ENCODE peak calls at places on chromosomes 7 and 10, in ten cellular contexts. T is IMR-90, I is heart left ventricle, H is Peyer's patch, O is suprapubic skin, S is sigmoid colon, Q is thyroid gland, K is ovary, G is body of pancreas, F is uterus. B is an unnamed sample.

GRCh38 chr10:117752103-117752502 is 209.6 kb downstream of the EMX2 start:
- DNase-seq in O (no peak), T (no peak), S (no peak), G (no peak), K (no peak), F (no peak), I (no peak), H (no peak), Q (no peak), B (no peak)

GRCh38 chr7:66837007-66837406 is 84.0 kb upstream of the TMEM248 start:
- DNase-seq in G (no peak), H (peak; percentile 64), K (no peak), Q (no peak), F (no peak), T (peak; percentile 34), O (no peak), I (no peak), S (peak; percentile 17), B (no peak)

GRCh38 chr10:119677904-119678755 is 26.9 kb downstream of the BAG3 start:
- DNase-seq in T (no peak), F (no peak), S (no peak), Q (no peak), I (no peak), H (no peak), O (peak; percentile 57), G (no peak), K (no peak), B (no peak)

GRCh38 chr10:22006379-22006884 is 2.9 kb upstream of the DNAJC1 start:
- DNase-seq in K (no peak), I (no peak), Q (no peak), H (no peak), T (no peak), F (no peak), S (no peak), O (no peak), G (no peak), B (no peak)

GRCh38 chr10:132145521-132146185 is 41.1 kb upstream of the DPYSL4 start:
- DNase-seq in S (no peak), T (no peak), F (no peak), G (no peak), H (no peak), K (no peak), I (no peak), Q (no peak), O (no peak), B (no peak)

GRCh38 chr7:29987821-29988317 is 1.7 kb downstream of the SCRN1 start:
- DNase-seq in S (no peak), O (no peak), T (peak; percentile 88), K (no peak), F (no peak), Q (no peak), H (no peak), G (peak; percentile 18), I (no peak), B (no peak)

GRCh38 chr10:15348579-15348978 is 22.5 kb downstream of the FAM171A1 start:
- DNase-seq in S (no peak), O (no peak), Q (no peak), G (no peak), T (peak; percentile 41), H (no peak), I (peak; percentile 50), K (no peak), F (no peak), B (no peak)

GRCh38 chr7:46157931-46158330 is 236.9 kb upstream of the IGFBP3 start:
- DNase-seq in I (no peak), O (no peak), K (no peak), S (no peak), H (no peak), Q (no peak), G (no peak), T (no peak), F (no peak), B (no peak)

DNA sequence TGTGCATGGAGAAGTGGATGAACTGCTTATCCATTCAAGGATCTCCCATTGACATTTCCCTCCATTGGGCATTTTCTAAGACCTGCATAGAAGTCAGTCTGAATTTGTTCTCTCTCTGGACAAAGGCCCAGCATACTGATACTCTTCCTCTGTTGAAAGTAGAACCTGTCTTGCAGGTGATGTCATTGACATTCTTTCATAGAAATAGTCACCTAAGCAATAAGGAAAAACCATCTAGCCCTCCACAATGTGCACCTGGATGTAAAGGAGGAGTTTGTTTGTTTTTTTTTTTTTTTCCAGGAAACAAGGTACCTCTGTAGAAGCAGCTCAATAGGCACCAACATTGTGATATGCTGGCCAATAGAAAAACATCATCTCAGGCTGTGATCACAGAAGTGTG is 150.4 kb downstream of the DPY19L1 start:
- DNase-seq in T (no peak), O (no peak), Q (no peak), H (no peak), I (no peak), F (no peak), G (no peak), S (no peak), K (no peak), B (no peak)
- H3K27me3 ChIP-seq in T (no peaks in the 10 kb centered on the region), O (no peaks in the 10 kb centered on the region), Q (no peaks in the 10 kb centered on the region), H (no peaks in the 10 kb centered on the region), I (no peaks in the 10 kb centered on the region), F (no peaks in the 10 kb centered on the region), G (no peaks in the 10 kb centered on the region), S (no peaks in the 10 kb centered on the region), K (no peaks in the 10 kb centered on the region), B (no peaks in the 10 kb centered on the region)

DNA sequence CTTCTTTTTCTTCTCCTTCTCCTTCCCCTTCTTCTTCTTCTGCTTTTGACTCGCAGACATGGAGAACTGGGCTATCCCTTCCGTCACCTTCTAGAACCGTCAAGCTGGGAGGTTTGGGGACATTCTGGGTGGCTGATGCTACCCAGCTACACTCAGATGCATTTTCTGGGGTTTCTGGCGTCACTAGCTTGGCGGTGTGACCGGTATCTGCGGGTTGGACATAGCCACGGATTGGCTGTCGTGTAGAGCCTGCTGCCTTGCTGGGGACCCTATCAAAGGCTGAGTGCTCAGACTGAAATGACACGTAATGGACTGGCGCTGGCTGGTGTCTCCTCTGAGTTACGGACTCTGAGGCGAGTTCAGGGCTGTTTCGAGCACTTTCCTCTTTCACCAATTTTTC is 101.7 kb downstream of the SVIL start:
- DNase-seq in K (no peak), H (no peak), S (no peak), I (no peak), T (no peak), F (no peak), G (no peak), O (no peak), Q (no peak), B (no peak)
- TF ChIP-seq POLR2A in K (no peak), H (no peak), S (no peak), I (no peak), T (no peak), F (no peak), G (no peak), O (no peak), Q (no peak), B (no peak)

GRCh38 chr7:19139706-19140327 is 5.4 kb downstream of the FERD3L start:
- DNase-seq in F (no peak), G (no peak), I (no peak), H (no peak), O (no peak), Q (no peak), K (no peak), T (no peak), S (no peak), B (no peak)

GRCh38 chr7:19144661-19145428 is at the start of gene FERD3L:
- DNase-seq in T (no peak), O (no peak), G (no peak), H (no peak), I (no peak), K (no peak), Q (no peak), F (no peak), S (peak; percentile 50), B (no peak)

GRCh38 chr7:19143930-19144574 is 1.2 kb downstream of the FERD3L start:
- DNase-seq in F (no peak), H (no peak), S (no peak), Q (no peak), G (no peak), O (no peak), I (no peak), T (no peak), K (no peak), B (no peak)

GRCh38 chr7:19146699-19147098 is 1.5 kb upstream of the FERD3L start:
- DNase-seq in K (no peak), I (no peak), T (peak; percentile 46), O (no peak), H (no peak), G (no peak), Q (no peak), F (no peak), S (no peak), B (no peak)

DNA sequence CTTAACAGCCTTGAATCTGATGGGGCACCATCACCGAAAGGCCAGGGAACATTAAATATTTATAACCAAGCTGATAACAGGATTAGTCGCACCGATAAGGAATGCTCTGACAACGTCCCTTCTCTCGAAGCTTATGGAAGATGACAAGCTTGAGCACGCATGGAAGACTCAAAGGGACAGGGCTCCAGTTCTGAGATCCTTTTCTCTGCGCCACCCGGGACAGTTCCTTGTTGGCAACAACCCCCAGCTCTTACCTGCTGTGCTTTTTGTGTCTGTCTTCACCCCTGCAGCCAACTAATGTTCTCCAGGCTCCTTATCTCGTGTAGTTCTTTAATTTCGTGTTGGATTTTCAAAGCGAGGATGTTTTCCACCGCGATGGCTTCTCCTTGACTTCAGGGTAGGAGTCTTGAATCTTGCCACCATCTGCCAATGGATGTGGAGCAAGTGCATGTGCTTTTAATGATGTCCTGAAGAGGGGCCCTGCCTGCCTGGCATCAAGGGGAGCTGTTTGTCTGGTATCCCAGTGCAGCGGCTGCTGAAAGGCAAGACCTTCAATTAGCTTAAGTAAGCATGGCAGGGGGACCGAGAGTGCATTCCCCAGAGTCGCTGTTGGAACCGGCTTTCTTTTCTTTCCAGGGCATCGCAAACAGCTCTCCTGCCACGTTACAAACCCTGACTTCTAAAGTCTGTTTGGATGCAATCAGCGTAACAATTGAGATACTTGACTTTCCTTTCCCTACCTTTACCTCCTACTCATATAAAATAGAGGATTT is 394 bp upstream of the FERD3L start:
- DNase-seq in I (no peak), G (no peak), H (no peak), S (no peak), F (no peak), K (no peak), T (no peak), Q (no peak), O (no peak), B (no peak)
- H3K27me3 ChIP-seq in I (peaks cover 64% of the 10 kb centered on the region), G (peaks cover 10% of the 10 kb centered on the region), H (peaks cover 10% of the 10 kb centered on the region), S (peaks cover 53% of the 10 kb centered on the region), F (peaks cover 30% of the 10 kb centered on the region), K (no peaks in the 10 kb centered on the region), T (peaks cover 32% of the 10 kb centered on the region), Q (peaks cover 14% of the 10 kb centered on the region), O (peaks cover 63% of the 10 kb centered on the region), B (peaks cover 7% of the 10 kb centered on the region)

DNA sequence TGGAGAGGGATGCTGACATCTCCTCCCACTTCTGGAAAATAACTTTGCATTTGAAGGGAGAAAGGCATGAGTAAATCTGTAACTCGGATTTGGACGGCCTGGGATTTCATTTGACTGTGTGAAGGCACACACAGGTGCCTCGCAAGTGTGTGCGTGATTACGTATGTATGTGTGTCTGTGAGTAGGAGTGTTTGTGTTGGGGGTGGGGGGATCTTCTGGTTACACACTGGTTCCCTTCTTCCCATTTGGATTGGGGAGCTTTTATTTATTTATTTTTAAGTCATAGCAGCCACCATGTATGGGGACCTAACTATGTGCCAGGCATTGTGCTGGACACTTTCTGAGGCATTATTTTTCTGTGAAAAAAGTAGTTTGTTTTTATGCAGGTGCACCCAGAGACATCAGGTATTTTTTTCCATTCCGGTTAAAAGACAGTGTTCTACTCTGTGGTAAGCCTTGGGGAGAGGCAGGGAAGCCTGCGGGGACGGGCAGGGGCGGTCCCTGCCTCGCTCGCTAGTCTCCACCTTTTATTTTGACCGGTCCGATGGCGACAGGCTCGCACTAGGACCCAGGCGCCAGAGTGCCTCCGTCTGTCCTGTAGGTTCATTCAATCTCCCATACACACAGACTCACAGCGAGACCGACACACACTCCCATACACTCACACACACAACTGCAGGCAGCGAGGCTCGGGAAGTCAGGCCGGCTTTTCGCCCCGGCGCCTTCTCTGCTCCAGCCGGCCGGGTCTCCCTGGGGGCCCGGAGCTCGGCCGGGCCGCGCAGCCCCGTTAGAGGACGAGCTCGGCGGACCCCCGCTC is at the start of gene MXI1:
- DNase-seq in H (peak; percentile 94), S (peak; percentile 87), G (peak; percentile 70), F (peak; percentile 71), O (peak; percentile 83), T (peak; percentile 82), K (peak; percentile 71), Q (peak; percentile 57), I (peak; percentile 81), B (peak; percentile 8)
- TF ChIP-seq POLR2A in H (peak; percentile 91), S (peak; percentile 71), G (peak; percentile 54), F (peak; percentile 29), O (no peak), T (no peak), K (peak; percentile 23), Q (no peak), I (no peak), B (no peak)